ENCODE peak calls at places on chromosomes 7 and 10, in five cellular contexts. One of them, this sample, is unnamed.

GRCh38 chr10:69696073-69696731 is 66.2 kb downstream of the FAM241B start:
- DNase-seq in SK-N-SH: no peak
- DNase-seq in HCT116: peak
- DNase-seq in K562: peak
- DNase-seq in GM12878: no peak
- DNase-seq in this sample: no peak

GRCh38 chr10:101123085-101123814 is 7.8 kb upstream of the TLX1 start:
- DNase-seq in HCT116: no peak
- DNase-seq in GM12878: no peak
- DNase-seq in K562: no peak
- DNase-seq in SK-N-SH: peak
- DNase-seq in this sample: no peak

GRCh38 chr7:131738066-131738465 is 181.6 kb upstream of the PODXL start:
- DNase-seq in GM12878: no peak
- DNase-seq in SK-N-SH: no peak
- DNase-seq in HCT116: no peak
- DNase-seq in K562: no peak
- DNase-seq in this sample: no peak

GRCh38 chr10:74292871-74293427 is 141.9 kb downstream of the ADK start:
- DNase-seq in HCT116: peak
- DNase-seq in SK-N-SH: no peak
- DNase-seq in GM12878: no peak
- DNase-seq in K562: no peak
- DNase-seq in this sample: no peak

GRCh38 chr7:18177815-18178660 is 150.4 kb upstream of the PRPS1L1 start:
- DNase-seq in GM12878: peak
- DNase-seq in SK-N-SH: no peak
- DNase-seq in HCT116: no peak
- DNase-seq in K562: peak
- DNase-seq in this sample: peak

GRCh38 chr7:46391215-46391614 is 470.1 kb upstream of the IGFBP3 start:
- DNase-seq in SK-N-SH: no peak
- DNase-seq in HCT116: no peak
- DNase-seq in K562: no peak
- DNase-seq in GM12878: no peak
- DNase-seq in this sample: no peak

GRCh38 chr7:92988941-92989540 is 128.7 kb downstream of the SAMD9 start:
- DNase-seq in GM12878: no peak
- DNase-seq in K562: no peak
- DNase-seq in SK-N-SH: no peak
- DNase-seq in HCT116: no peak
- DNase-seq in this sample: no peak

GRCh38 chr10:71765176-71765906 is 8.0 kb downstream of the VSIR start:
- DNase-seq in HCT116: no peak
- DNase-seq in K562: no peak
- DNase-seq in GM12878: no peak
- DNase-seq in SK-N-SH: no peak
- DNase-seq in this sample: no peak

GRCh38 chr10:116490028-116490662 is 55.6 kb upstream of the PNLIP start:
- DNase-seq in HCT116: peak
- DNase-seq in GM12878: no peak
- DNase-seq in SK-N-SH: peak
- DNase-seq in K562: peak
- DNase-seq in this sample: peak

GRCh38 chr7:148572067-148572522 is 18.5 kb upstream of the C7orf33 start:
- DNase-seq in HCT116: no peak
- DNase-seq in SK-N-SH: no peak
- DNase-seq in GM12878: no peak
- DNase-seq in K562: no peak
- DNase-seq in this sample: no peak

GRCh38 chr10:1546431-1547110 is 190.8 kb downstream of the ADARB2 start:
- DNase-seq in GM12878: no peak
- DNase-seq in K562: no peak
- DNase-seq in HCT116: no peak
- DNase-seq in SK-N-SH: no peak
- DNase-seq in this sample: no peak

GRCh38 chr10:70272925-70273316 is 10.9 kb downstream of the NPFFR1 start:
- DNase-seq in SK-N-SH: peak
- DNase-seq in K562: peak
- DNase-seq in HCT116: no peak
- DNase-seq in GM12878: peak
- DNase-seq in this sample: no peak

GRCh38 chr7:51219261-51219988 is 97.2 kb downstream of the COBL start:
- DNase-seq in K562: no peak
- DNase-seq in GM12878: no peak
- DNase-seq in SK-N-SH: no peak
- DNase-seq in HCT116: no peak
- DNase-seq in this sample: no peak

GRCh38 chr10:123998197-123999141 is 94.9 kb downstream of the CHST15 start:
- DNase-seq in GM12878: no peak
- DNase-seq in HCT116: no peak
- DNase-seq in SK-N-SH: peak
- DNase-seq in K562: no peak
- DNase-seq in this sample: no peak

GRCh38 chr7:105619590-105619989 is 38.3 kb upstream of the EFCAB10 start:
- DNase-seq in GM12878: no peak
- DNase-seq in K562: no peak
- DNase-seq in HCT116: no peak
- DNase-seq in SK-N-SH: no peak
- DNase-seq in this sample: no peak

GRCh38 chr7:87220734-87221215 is 1.2 kb upstream of the TMEM243 start:
- DNase-seq in HCT116: no peak
- DNase-seq in K562: no peak
- DNase-seq in SK-N-SH: peak
- DNase-seq in GM12878: no peak
- DNase-seq in this sample: no peak

GRCh38 chr10:124049484-124049883 is 43.9 kb downstream of the CHST15 start:
- DNase-seq in HCT116: peak
- DNase-seq in SK-N-SH: no peak
- DNase-seq in K562: no peak
- DNase-seq in GM12878: no peak
- DNase-seq in this sample: peak

GRCh38 chr7:149869867-149870266 is 3.9 kb upstream of the ATP6V0E2 start:
- DNase-seq in K562: no peak
- DNase-seq in HCT116: no peak
- DNase-seq in SK-N-SH: no peak
- DNase-seq in GM12878: no peak
- DNase-seq in this sample: no peak

GRCh38 chr7:101688183-101688831 is 59.2 kb upstream of the MYL10 start:
- DNase-seq in GM12878: no peak
- DNase-seq in K562: peak
- DNase-seq in SK-N-SH: peak
- DNase-seq in HCT116: peak
- DNase-seq in this sample: no peak

GRCh38 chr10:77139145-77139692 is 498.4 kb downstream of the KCNMA1 start:
- DNase-seq in HCT116: no peak
- DNase-seq in GM12878: no peak
- DNase-seq in SK-N-SH: no peak
- DNase-seq in K562: no peak
- DNase-seq in this sample: no peak

GRCh38 chr10:70773965-70774809 is 11.0 kb downstream of the TBATA start:
- DNase-seq in HCT116: no peak
- DNase-seq in SK-N-SH: peak
- DNase-seq in K562: no peak
- DNase-seq in GM12878: no peak
- DNase-seq in this sample: no peak

GRCh38 chr10:58278962-58279307 is 10.0 kb downstream of the CISD1 start:
- DNase-seq in GM12878: no peak
- DNase-seq in HCT116: no peak
- DNase-seq in K562: no peak
- DNase-seq in SK-N-SH: no peak
- DNase-seq in this sample: no peak

GRCh38 chr7:106284516-106285050 is at the start of gene NAMPT:
- DNase-seq in SK-N-SH: peak
- DNase-seq in K562: peak
- DNase-seq in GM12878: no peak
- DNase-seq in HCT116: no peak
- DNase-seq in this sample: no peak

GRCh38 chr7:14336256-14336655 is 346.8 kb upstream of the ETV1 start:
- DNase-seq in GM12878: no peak
- DNase-seq in K562: no peak
- DNase-seq in HCT116: no peak
- DNase-seq in SK-N-SH: no peak
- DNase-seq in this sample: no peak

GRCh38 chr7:90595341-90595800 is 750 bp upstream of the CDK14 start:
- DNase-seq in SK-N-SH: no peak
- DNase-seq in K562: no peak
- DNase-seq in GM12878: no peak
- DNase-seq in HCT116: no peak
- DNase-seq in this sample: no peak

GRCh38 chr10:79377557-79378382 is 30.5 kb downstream of the PPIF start:
- DNase-seq in GM12878: no peak
- DNase-seq in K562: no peak
- DNase-seq in SK-N-SH: no peak
- DNase-seq in HCT116: no peak
- DNase-seq in this sample: no peak
- TF ChIP-seq SIN3A in GM12878: no peak
- TF ChIP-seq SIN3A in K562: no peak
- TF ChIP-seq SIN3A in SK-N-SH: no peak
- TF ChIP-seq SIN3A in HCT116: no peak
- TF ChIP-seq SIN3A in this sample: no peak

DNA sequence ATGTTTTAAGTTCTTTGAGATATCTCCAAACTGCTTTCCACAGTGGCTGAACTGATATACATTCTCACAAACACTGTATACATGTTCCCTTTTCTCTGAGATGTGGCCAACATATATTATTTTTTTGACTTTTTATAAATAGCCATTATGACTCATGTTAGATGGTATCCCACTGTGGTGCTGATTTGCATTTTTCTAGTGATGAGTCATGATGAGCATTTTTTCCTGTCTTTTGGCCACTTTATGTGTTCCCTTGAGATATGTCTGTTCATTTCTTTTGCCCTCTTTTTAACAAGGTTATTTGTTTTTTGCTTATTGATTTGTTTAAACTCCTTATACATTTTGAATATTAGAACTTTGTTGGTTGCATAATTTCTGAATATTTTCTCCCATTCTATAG is 1055.1 kb downstream of the NXPH1 start:
- DNase-seq in SK-N-SH: no peak
- DNase-seq in GM12878: no peak
- DNase-seq in HCT116: no peak
- DNase-seq in K562: no peak
- DNase-seq in this sample: no peak
- TF ChIP-seq SIN3A in SK-N-SH: no peak
- TF ChIP-seq SIN3A in GM12878: no peak
- TF ChIP-seq SIN3A in HCT116: no peak
- TF ChIP-seq SIN3A in K562: no peak
- TF ChIP-seq SIN3A in this sample: no peak

DNA sequence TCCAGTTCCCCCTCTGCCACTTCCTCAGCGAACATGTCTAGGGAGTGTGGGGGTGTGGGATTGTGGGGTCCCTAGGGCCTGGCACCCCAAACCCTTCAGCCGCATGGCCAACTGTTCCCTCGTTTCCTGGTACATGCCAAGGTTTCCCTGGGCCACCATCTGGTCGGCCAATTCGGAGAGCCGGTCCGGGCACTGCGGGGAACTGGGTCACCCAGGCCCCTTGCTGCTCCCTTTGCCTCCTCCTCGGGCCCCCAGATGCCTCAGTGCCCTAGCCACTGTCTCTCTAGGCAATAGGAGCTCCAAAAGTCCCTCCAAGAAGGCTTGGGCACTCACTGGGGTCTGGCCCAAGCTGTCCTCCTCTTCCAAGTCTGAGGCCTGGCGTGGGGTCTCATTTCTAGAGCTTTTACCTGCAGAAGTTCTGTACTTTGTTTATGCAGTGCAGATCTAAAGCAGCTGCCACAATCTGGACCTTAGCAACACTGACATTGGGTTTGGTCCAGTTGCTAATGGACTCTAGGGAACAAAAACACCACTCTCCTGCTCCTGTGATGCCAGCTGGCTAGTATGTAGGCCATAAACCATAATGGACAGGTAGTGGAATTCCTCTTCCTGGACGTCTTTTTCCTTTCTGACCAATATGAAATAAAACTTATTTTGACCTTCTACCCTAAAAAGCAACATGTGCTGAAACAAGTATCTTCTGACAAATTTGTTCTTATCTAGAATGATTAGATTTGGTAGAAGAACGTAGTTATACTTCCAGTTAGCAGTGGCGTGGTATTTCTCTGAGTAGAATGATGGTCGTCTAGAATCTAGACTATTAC is 172.9 kb downstream of the LRRC4 start:
- DNase-seq in SK-N-SH: no peak
- DNase-seq in K562: no peak
- DNase-seq in HCT116: no peak
- DNase-seq in GM12878: no peak
- DNase-seq in this sample: no peak
- TF ChIP-seq SIN3A in SK-N-SH: no peak
- TF ChIP-seq SIN3A in K562: no peak
- TF ChIP-seq SIN3A in HCT116: no peak
- TF ChIP-seq SIN3A in GM12878: no peak
- TF ChIP-seq SIN3A in this sample: no peak

DNA sequence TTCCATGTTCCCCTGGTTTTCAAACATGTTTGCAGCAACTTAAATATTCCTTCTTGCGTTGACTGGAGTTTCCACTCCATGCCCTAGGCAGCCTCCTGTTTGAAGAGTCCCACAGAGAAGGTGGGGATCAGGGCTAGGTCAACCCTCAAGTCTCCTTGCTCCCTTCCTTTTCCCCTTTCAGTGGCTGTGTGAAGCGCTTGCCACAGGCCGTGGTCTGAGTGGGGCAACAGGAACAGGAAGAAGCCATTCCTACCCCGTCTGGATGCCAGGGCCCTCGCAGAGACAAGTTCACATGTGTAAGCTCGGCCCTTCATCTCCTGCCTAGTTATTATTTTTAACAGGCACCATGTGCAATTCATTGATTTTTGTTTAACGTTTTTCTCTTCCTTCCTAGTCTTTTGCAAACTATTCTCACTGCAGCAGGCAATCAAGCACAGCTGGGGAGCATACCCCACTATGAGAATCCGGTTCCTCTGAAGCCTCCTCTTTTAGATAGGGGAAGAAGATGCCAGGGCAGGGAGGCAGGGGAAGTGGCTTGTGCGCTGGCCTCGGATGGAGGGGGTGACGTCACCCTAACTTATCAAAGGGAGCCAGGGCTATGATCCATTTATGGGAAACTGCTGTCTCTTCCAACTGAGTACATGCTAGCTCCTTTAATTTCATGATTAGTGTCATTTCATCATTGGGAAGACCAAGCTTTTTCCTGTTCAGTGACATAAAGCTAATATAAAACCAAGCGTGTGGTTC is 64.2 kb downstream of the PRLHR start:
- DNase-seq in GM12878: no peak
- DNase-seq in HCT116: no peak
- DNase-seq in SK-N-SH: no peak
- DNase-seq in K562: no peak
- DNase-seq in this sample: no peak
- TF ChIP-seq SIN3A in GM12878: no peak
- TF ChIP-seq SIN3A in HCT116: no peak
- TF ChIP-seq SIN3A in SK-N-SH: no peak
- TF ChIP-seq SIN3A in K562: no peak
- TF ChIP-seq SIN3A in this sample: no peak